ENCODE peak calls at places on chromosome 3, in eight cellular contexts. K, P, S, L, W, D, Z and U are unnamed samples.

GRCh38 chr3:28149960-28150359 is 91.5 kb upstream of the CMC1 start:
- DNase-seq in W (no peak), Z (no peak), D (no peak), L (no peak), S (no peak), P (no peak), K (no peak), U (no peak)

GRCh38 chr3:64129581-64129980 is 95.7 kb downstream of the PRICKLE2 start:
- DNase-seq in K (no peak), S (no peak), W (no peak), P (no peak), Z (no peak), L (no peak), D (no peak), U (no peak)

GRCh38 chr3:120033594-120033993 is 60.7 kb downstream of the GSK3B start:
- DNase-seq in P (no peak), K (no peak), L (peak; percentile 12), S (no peak), W (no peak), Z (no peak), D (no peak), U (no peak)

GRCh38 chr3:129278970-129279906 is 568 bp downstream of the HMCES start:
- DNase-seq in L (peak; percentile 83), Z (peak; percentile 25), S (peak; percentile 71), W (peak; percentile 65), K (peak; percentile 33), D (peak; percentile 65), P (peak; percentile 34), U (peak; percentile 42)

GRCh38 chr3:117688583-117688982 is 979.0 kb downstream of the TUSC7 start:
- DNase-seq in W (no peak), L (no peak), K (peak; percentile 63), Z (no peak), S (no peak), P (no peak), D (no peak), U (no peak)

GRCh38 chr3:17412950-17413530 is 329.4 kb downstream of the TBC1D5 start:
- DNase-seq in D (peak; percentile 54), L (peak; percentile 88), Z (peak; percentile 61), W (no peak), P (no peak), K (peak; percentile 66), S (peak; percentile 76), U (peak; percentile 28)

GRCh38 chr3:13346481-13347389 is 73.4 kb downstream of the NUP210 start:
- DNase-seq in L (peak; percentile 91), D (peak; percentile 67), P (peak; percentile 55), S (no peak), W (peak; percentile 86), K (peak; percentile 57), Z (no peak), U (no peak)

GRCh38 chr3:188584958-188585689 is 431.2 kb downstream of the LPP start:
- DNase-seq in D (no peak), L (peak; percentile 53), Z (no peak), K (no peak), W (no peak), P (no peak), S (no peak), U (no peak)

GRCh38 chr3:49673131-49673714 is 928 bp upstream of the APEH start:
- DNase-seq in L (peak; percentile 51), P (no peak), Z (no peak), D (no peak), W (no peak), S (peak; percentile 39), K (no peak), U (no peak)

GRCh38 chr3:168248383-168249047 is 152.8 kb upstream of the GOLIM4 start:
- DNase-seq in P (no peak), L (peak; percentile 77), D (no peak), Z (peak; percentile 31), S (peak; percentile 59), W (no peak), K (peak; percentile 47), U (peak; percentile 27)

GRCh38 chr3:148717918-148718317 is 20.2 kb downstream of the AGTR1 start:
- DNase-seq in D (no peak), K (no peak), W (no peak), S (no peak), L (no peak), P (no peak), Z (no peak), U (no peak)

GRCh38 chr3:190728574-190729246 is 133.8 kb downstream of the GMNC start:
- DNase-seq in L (no peak), Z (peak; percentile 23), W (no peak), S (no peak), K (no peak), P (no peak), D (no peak), U (no peak)

GRCh38 chr3:170584585-170585007 is 1.3 kb downstream of the SLC7A14 start:
- DNase-seq in P (peak; percentile 28), K (no peak), L (peak; percentile 93), S (peak; percentile 91), Z (peak; percentile 43), D (peak; percentile 72), W (peak; percentile 48), U (no peak)

GRCh38 chr3:38029400-38030125 is at the start of gene PLCD1:
- DNase-seq in W (peak; percentile 58), D (peak; percentile 77), K (no peak), Z (peak; percentile 66), S (peak; percentile 89), L (peak; percentile 75), P (peak; percentile 45), U (no peak)

GRCh38 chr3:69787436-69788168 is 48.3 kb downstream of the MITF start:
- DNase-seq in P (no peak), D (no peak), K (no peak), S (peak; percentile 31), Z (peak; percentile 69), W (no peak), L (peak; percentile 57), U (no peak)

GRCh38 chr3:133447751-133448477 is 48.1 kb downstream of the BFSP2 start:
- DNase-seq in P (no peak), W (no peak), K (no peak), Z (no peak), D (peak; percentile 61), S (no peak), L (no peak), U (no peak)

GRCh38 chr3:128343287-128344045 is 123.2 kb downstream of the DNAJB8 start:
- DNase-seq in W (no peak), S (peak; percentile 87), D (peak; percentile 67), P (no peak), L (peak; percentile 90), K (no peak), Z (peak; percentile 46), U (no peak)

GRCh38 chr3:123636431-123636841 is 51.6 kb upstream of the HACD2 start:
- DNase-seq in L (peak; percentile 79), K (no peak), S (peak; percentile 65), Z (no peak), D (peak; percentile 36), W (no peak), P (no peak), U (no peak)

GRCh38 chr3:38984731-38985130 is 67.0 kb downstream of the SCN11A start:
- DNase-seq in W (no peak), P (no peak), K (no peak), L (no peak), D (no peak), S (no peak), Z (no peak), U (no peak)

GRCh38 chr3:140898340-140899180 is 43.1 kb upstream of the SLC25A36 start:
- DNase-seq in K (peak; percentile 72), P (no peak), Z (peak; percentile 88), S (peak; percentile 75), W (no peak), L (peak; percentile 73), D (no peak), U (peak; percentile 40)

GRCh38 chr3:20999661-21000060 is 751.3 kb downstream of the ZNF385D start:
- DNase-seq in K (no peak), S (no peak), L (no peak), P (no peak), W (no peak), Z (peak; percentile 3), D (no peak), U (no peak)

GRCh38 chr3:127822166-127822835 is at the start of gene MGLL:
- DNase-seq in W (peak; percentile 37), Z (peak; percentile 42), L (peak; percentile 34), S (peak; percentile 60), P (no peak), D (peak; percentile 59), K (peak; percentile 51), U (peak; percentile 48)

GRCh38 chr3:52202384-52203077 is 4.6 kb downstream of the ALAS1 start:
- DNase-seq in P (no peak), W (no peak), S (no peak), L (no peak), K (no peak), Z (no peak), D (no peak), U (no peak)

GRCh38 chr3:63135362-63135761 is 142.7 kb upstream of the SYNPR start:
- DNase-seq in W (no peak), D (no peak), L (peak; percentile 79), Z (peak; percentile 33), K (no peak), P (no peak), S (no peak), U (no peak)

GRCh38 chr3:94308767-94309166 is 245.9 kb downstream of the NSUN3 start:
- DNase-seq in Z (no peak), S (no peak), W (no peak), D (no peak), P (no peak), L (peak; percentile 26), K (no peak), U (no peak)

GRCh38 chr3:5011555-5012256 is 32.5 kb downstream of the BHLHE40 start:
- DNase-seq in W (no peak), S (no peak), Z (no peak), D (peak; percentile 82), L (peak; percentile 57), P (no peak), K (no peak), U (peak; percentile 73)